ENCODE peak calls at places on chromosomes 16 and 17, in nine cellular contexts. V, N, Q, Y, K, C, B, P and E are unnamed samples.

GRCh38 chr16:30992931-30993816 is 8.2 kb downstream of the HSD3B7 start:
- DNase-seq in Q (no peak), P (no peak), Y (no peak), N (no peak), B (no peak), K (no peak), V (no peak), C (no peak), E (no peak)

GRCh38 chr16:10623059-10623458 is 42.7 kb upstream of the EMP2 start:
- DNase-seq in K (no peak), P (no peak), Y (no peak), Q (no peak), B (no peak), N (no peak), V (no peak), C (no peak), E (no peak)

GRCh38 chr17:64358261-64358788 is 32.3 kb downstream of the PECAM1 start:
- DNase-seq in N (no peak), P (no peak), V (peak; percentile 23), K (no peak), Q (no peak), C (no peak), B (peak; percentile 34), Y (no peak), E (no peak)

GRCh38 chr16:12625068-12625467 is 178.6 kb downstream of the CPPED1 start:
- DNase-seq in B (no peak), K (no peak), V (no peak), N (no peak), P (no peak), C (no peak), Q (no peak), Y (no peak), E (no peak)

GRCh38 chr17:63398680-63399079 is 47.4 kb downstream of the CYB561 start:
- DNase-seq in V (no peak), P (no peak), N (no peak), Y (no peak), B (no peak), K (no peak), Q (no peak), C (no peak), E (no peak)

GRCh38 chr17:73747221-73748002 is 103.2 kb upstream of the SDK2 start:
- DNase-seq in Y (peak; percentile 41), C (no peak), B (no peak), Q (no peak), K (peak; percentile 71), N (no peak), P (peak; percentile 21), V (no peak), E (no peak)

GRCh38 chr17:50903604-50904521 is 37.7 kb upstream of the TOB1 start:
- DNase-seq in B (no peak), P (no peak), N (no peak), Q (no peak), V (no peak), C (no peak), K (no peak), Y (no peak), E (no peak)

GRCh38 chr17:57963149-57963511 is 7.9 kb upstream of the CUEDC1 start:
- DNase-seq in Q (no peak), N (no peak), V (no peak), Y (no peak), C (no peak), P (no peak), B (no peak), K (no peak), E (no peak)

GRCh38 chr17:72604518-72604917 is 483.7 kb downstream of the SOX9 start:
- DNase-seq in P (no peak), K (no peak), C (no peak), N (no peak), Y (no peak), Q (no peak), V (no peak), B (no peak), E (no peak)

GRCh38 chr16:840561-841454 is 40.3 kb upstream of the GNG13 start:
- DNase-seq in Y (no peak), Q (no peak), B (no peak), V (no peak), P (no peak), C (no peak), K (no peak), N (no peak), E (no peak)

GRCh38 chr16:28140788-28141618 is 70.8 kb downstream of the XPO6 start:
- DNase-seq in P (no peak), V (no peak), N (no peak), B (no peak), K (no peak), Q (no peak), C (no peak), Y (no peak), E (no peak)

GRCh38 chr17:4980644-4981216 is 6.7 kb downstream of the CAMTA2 start:
- DNase-seq in N (no peak), B (no peak), P (peak; percentile 56), C (no peak), Y (no peak), V (no peak), K (no peak), Q (no peak), E (no peak)

GRCh38 chr16:46853713-46854443 is 22.9 kb upstream of the C16orf87 start:
- DNase-seq in C (no peak), Y (peak; percentile 71), K (peak; percentile 84), V (peak; percentile 88), P (peak; percentile 82), B (peak; percentile 73), Q (peak; percentile 71), N (peak; percentile 50), E (no peak)

GRCh38 chr16:30958164-30959083 is 870 bp downstream of the SETD1A start:
- DNase-seq in V (peak; percentile 83), N (peak; percentile 35), B (no peak), Q (peak; percentile 68), K (peak; percentile 77), Y (peak; percentile 43), P (peak; percentile 35), C (no peak), E (no peak)

GRCh38 chr17:69466905-69467630 is 52.6 kb downstream of the MAP2K6 start:
- DNase-seq in P (no peak), N (no peak), Q (no peak), B (no peak), V (no peak), C (no peak), K (no peak), Y (no peak), E (peak; percentile 25)

GRCh38 chr16:61128545-61129323 is 907.5 kb downstream of the CDH8 start:
- DNase-seq in V (peak; percentile 58), N (no peak), K (no peak), Y (no peak), B (no peak), Q (no peak), C (no peak), P (no peak), E (no peak)

GRCh38 chr16:57464523-57464922 is 2.0 kb downstream of the POLR2C start:
- DNase-seq in V (no peak), Y (no peak), K (no peak), P (no peak), N (no peak), Q (no peak), B (no peak), C (no peak), E (no peak)

GRCh38 chr17:58184308-58184985 is 8.1 kb upstream of the EPX start:
- DNase-seq in V (no peak), N (peak; percentile 55), Q (no peak), Y (no peak), P (no peak), K (no peak), B (no peak), C (no peak), E (no peak)

GRCh38 chr17:21296097-21297025 is 11.8 kb downstream of the MAP2K3 start:
- DNase-seq in Y (peak; percentile 66), P (no peak), C (no peak), K (peak; percentile 54), N (no peak), Q (no peak), V (peak; percentile 64), B (no peak), E (no peak)

GRCh38 chr17:80219777-80220708 is at the start of the genes SGSH and SLC26A11:
- DNase-seq in Y (peak; percentile 86), Q (peak; percentile 87), V (peak; percentile 92), N (peak; percentile 13), K (peak; percentile 93), P (peak; percentile 87), C (peak; percentile 37), B (peak; percentile 90), E (no peak)
- TF ChIP-seq CTCF in Y (peak; percentile 27), Q (peak; percentile 10), V (no peak), N (peak; percentile 9), K (no peak), P (no peak), C (no peak), B (no peak), E (no peak)

GRCh38 chr16:68282064-68282452 is 17.7 kb downstream of the SLC7A6 start:
- DNase-seq in Q (no peak), C (no peak), K (no peak), P (no peak), Y (no peak), B (no peak), V (no peak), N (no peak), E (no peak)
- H3K4me3 ChIP-seq in Q (no peak overlapping the region), C (no peak overlapping the region), K (no peak overlapping the region), P (no peak overlapping the region), Y (no peak overlapping the region), B (no peak overlapping the region), V (no peak overlapping the region), N (no peak overlapping the region), E (no peak overlapping the region)

DNA sequence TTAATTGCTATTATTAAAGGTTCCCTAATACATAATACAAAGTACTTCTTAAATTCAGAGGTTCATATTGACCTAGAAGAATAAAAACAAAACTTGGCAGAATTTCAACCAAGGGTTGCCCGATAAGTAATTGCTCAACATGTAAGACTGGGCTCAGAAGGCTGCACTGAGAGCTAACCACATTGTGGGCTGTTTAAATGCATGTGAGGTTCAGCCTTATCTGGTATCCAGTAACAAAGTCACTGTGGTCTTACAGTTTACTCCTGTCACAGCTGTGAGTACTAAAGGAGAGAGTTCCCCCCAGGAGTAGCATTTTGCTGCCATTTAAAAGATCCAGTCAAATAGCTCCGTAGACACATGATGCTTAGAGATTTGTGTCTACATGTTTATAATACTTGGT is 1.6 kb upstream of the DHRS11 start:
- DNase-seq in Q (no peak), K (no peak), B (no peak), V (no peak), C (no peak), P (no peak), Y (no peak), N (no peak), E (no peak)
- H3K36me3 ChIP-seq in Q (peaks cover 10% of the 10 kb centered on the region), K (peaks cover 32% of the 10 kb centered on the region), B (peaks cover 28% of the 10 kb centered on the region), V (peaks cover 47% of the 10 kb centered on the region), C (peaks cover 27% of the 10 kb centered on the region), P (peaks cover 2% of the 10 kb centered on the region), Y (peaks cover 47% of the 10 kb centered on the region), N (peaks cover 25% of the 10 kb centered on the region), E (peaks cover 10% of the 10 kb centered on the region)

GRCh38 chr16:49739381-49739780 is 116.5 kb downstream of the ZNF423 start:
- DNase-seq in Q (no peak), V (no peak), P (no peak), Y (no peak), B (no peak), C (no peak), K (no peak), N (peak; percentile 21), E (no peak)
- TF ChIP-seq CTCF in Q (no peak), V (no peak), P (no peak), Y (no peak), B (no peak), C (no peak), K (no peak), N (peak; percentile 60), E (peak; percentile 12)